ENCODE peak calls at places on chromosome 3, in seven cellular contexts. A is EL; W is RPMI7951; J is CD4-positive, alpha-beta memory T cell; P is effector CD4-positive, alpha-beta T cell; V is stimulated activated CD8-positive, alpha-beta memory T cell treated with anti-CD3 and anti-CD28 coated beads, Interleukin-4, amount 100 ng/mL, for 1 hour; N is astrocyte. G is an unnamed sample.

GRCh38 chr3:127384717-127385539 is 97.1 kb upstream of the PRR20G start:
- DNase-seq in A (no peak), W (no peak), J (no peak), P (no peak), V (no peak), N (no peak), G (no peak)

GRCh38 chr3:107956991-107957467 is 133.8 kb downstream of the CD47 start:
- DNase-seq in A (peak; percentile 43), W (peak; percentile 84), J (no peak), P (no peak), V (no peak), N (peak; percentile 18), G (no peak)

GRCh38 chr3:158731938-158732855 is at the start of gene RARRES1:
- DNase-seq in A (peak; percentile 65), W (peak; percentile 59), J (no peak), P (no peak), V (no peak), N (no peak), G (peak; percentile 79)

GRCh38 chr3:58999134-58999778 is 50.6 kb downstream of the CFAP20DC start:
- DNase-seq in A (no peak), W (no peak), J (no peak), P (no peak), V (no peak), N (peak; percentile 20), G (peak; percentile 34)

GRCh38 chr3:48372377-48372770 is 355 bp downstream of the FBXW12 start:
- DNase-seq in A (no peak), W (no peak), J (no peak), P (no peak), V (no peak), N (no peak), G (no peak)

GRCh38 chr3:155745795-155746550 is 1.1 kb upstream of the PLCH1 start:
- DNase-seq in A (no peak), W (peak; percentile 54), J (no peak), P (no peak), V (no peak), N (peak; percentile 26), G (peak; percentile 14)

GRCh38 chr3:58383904-58384303 is 49.7 kb downstream of the PDHB start:
- DNase-seq in A (peak; percentile 97), W (peak; percentile 100), J (no peak), P (no peak), V (no peak), N (peak; percentile 100), G (peak; percentile 98)

GRCh38 chr3:50627407-50628051 is 10.6 kb downstream of the MAPKAPK3 start:
- DNase-seq in A (peak; percentile 88), W (peak; percentile 96), J (no peak), P (no peak), V (no peak), N (peak; percentile 72), G (peak; percentile 54)

GRCh38 chr3:11570789-11571495 is 72.8 kb downstream of the VGLL4 start:
- DNase-seq in A (no peak), W (peak; percentile 84), J (no peak), P (no peak), V (no peak), N (peak; percentile 58), G (no peak)

GRCh38 chr3:171569571-171570132 is 109.4 kb upstream of the TNIK start:
- DNase-seq in A (no peak), W (peak; percentile 74), J (no peak), P (no peak), V (no peak), N (no peak), G (no peak)

GRCh38 chr3:124282751-124283643 is 291.1 kb upstream of the ROPN1 start:
- DNase-seq in A (peak; percentile 72), W (peak; percentile 82), J (no peak), P (no peak), V (no peak), N (peak; percentile 81), G (no peak)

GRCh38 chr3:168063122-168063521 is 32.6 kb downstream of the GOLIM4 start:
- DNase-seq in A (no peak), W (no peak), J (no peak), P (no peak), V (no peak), N (no peak), G (no peak)

GRCh38 chr3:117633207-117633606 is 923.6 kb downstream of the TUSC7 start:
- DNase-seq in A (no peak), W (no peak), J (no peak), P (no peak), V (no peak), N (no peak), G (no peak)

GRCh38 chr3:148136816-148137215 is 560.9 kb upstream of the AGTR1 start:
- DNase-seq in A (no peak), W (peak; percentile 4), J (no peak), P (no peak), V (no peak), N (no peak), G (no peak)

GRCh38 chr3:56980798-56981390 is 79.6 kb upstream of the SPATA12 start:
- DNase-seq in A (peak; percentile 96), W (peak; percentile 99), J (no peak), P (no peak), V (no peak), N (peak; percentile 99), G (peak; percentile 98)

GRCh38 chr3:169453256-169454059 is 210.1 kb downstream of the MECOM start:
- DNase-seq in A (no peak), W (no peak), J (no peak), P (no peak), V (no peak), N (no peak), G (no peak)

G was measured in iris pigment epithelial cell.